ENCODE peak calls at places on chromosomes 6 and 20, in ten cellular contexts. B is adrenal gland, E is uterus, G is Peyer's patch, L is K562, O is tibial nerve, I is ovary, U is IMR-90, K is body of pancreas, H is HCT116. P is an unnamed sample.

GRCh38 chr6:134187154-134187553 is 130.8 kb downstream of the SGK1 start:
- DNase-seq in B (no peak), E (no peak), G (no peak), L (no peak), O (no peak), I (no peak), U (no peak), K (no peak), H (no peak), P (no peak)

GRCh38 chr6:139436521-139437348 is 62.3 kb upstream of the CITED2 start:
- DNase-seq in B (no peak), E (no peak), G (no peak), L (no peak), O (no peak), I (no peak), U (no peak), K (peak; percentile 17), H (no peak), P (no peak)

GRCh38 chr20:44598413-44599290 is 16.3 kb downstream of the PKIG start:
- DNase-seq in B (peak; percentile 47), E (peak; percentile 50), G (no peak), L (no peak), O (no peak), I (peak; percentile 34), U (no peak), K (no peak), H (no peak), P (no peak)

GRCh38 chr6:12075067-12075563 is 63.0 kb downstream of the HIVEP1 start:
- DNase-seq in B (no peak), E (no peak), G (no peak), L (peak; percentile 40), O (no peak), I (no peak), U (no peak), K (peak; percentile 19), H (no peak), P (no peak)

GRCh38 chr6:136887899-136888298 is 34.2 kb upstream of the SLC35D3 start:
- DNase-seq in B (no peak), E (no peak), G (no peak), L (no peak), O (no peak), I (no peak), U (no peak), K (no peak), H (no peak), P (no peak)

GRCh38 chr20:32019156-32019510 is 8.9 kb downstream of the CCM2L start:
- DNase-seq in B (no peak), E (no peak), G (no peak), L (peak; percentile 39), O (no peak), I (no peak), U (no peak), K (peak; percentile 38), H (no peak), P (no peak)

GRCh38 chr6:93417421-93417996 is 1.9 kb downstream of the EPHA7 start:
- DNase-seq in B (no peak), E (no peak), G (no peak), L (no peak), O (no peak), I (peak; percentile 32), U (no peak), K (no peak), H (no peak), P (no peak)

GRCh38 chr20:23151008-23151703 is 65.0 kb upstream of the CD93 start:
- DNase-seq in B (no peak), E (no peak), G (no peak), L (no peak), O (no peak), I (no peak), U (no peak), K (no peak), H (no peak), P (peak; percentile 18)

GRCh38 chr6:164832410-164832809 is 477.0 kb downstream of the C6orf118 start:
- DNase-seq in B (no peak), E (no peak), G (no peak), L (no peak), O (no peak), I (no peak), U (no peak), K (no peak), H (no peak), P (no peak)
- TF ChIP-seq POLR2A in B (no peak), E (no peak), G (no peak), L (no peak), O (no peak), I (no peak), U (no peak), K (no peak), H (no peak), P (no peak)

GRCh38 chr6:6886160-6886885 is 221.4 kb upstream of the RREB1 start:
- DNase-seq in B (peak; percentile 39), E (no peak), G (no peak), L (peak; percentile 70), O (no peak), I (no peak), U (no peak), K (no peak), H (no peak), P (no peak)
- TF ChIP-seq CTCF in B (no peak), E (no peak), G (no peak), L (no peak), O (no peak), I (no peak), U (no peak), K (no peak), H (no peak), P (no peak)

DNA sequence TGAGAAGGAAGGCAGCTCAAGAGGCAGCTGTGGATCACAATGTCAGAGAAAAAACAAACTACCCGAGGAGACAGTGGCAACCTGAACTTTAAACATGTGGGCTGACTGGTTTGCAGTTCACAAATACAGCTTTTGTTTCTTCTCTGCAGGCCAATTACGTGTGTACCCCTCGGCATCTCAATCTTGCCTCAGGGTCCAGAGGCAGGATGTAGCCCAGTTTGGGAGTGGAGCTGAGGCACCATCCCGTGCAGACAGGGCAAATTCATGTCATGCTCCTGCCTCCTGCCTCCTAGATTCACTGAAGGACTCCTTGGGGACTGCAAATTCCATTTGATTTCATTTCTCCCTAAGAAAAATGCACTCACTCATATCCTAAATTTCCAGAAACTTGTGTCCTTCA is 94.2 kb upstream of the KCNK16 start:
- DNase-seq in B (no peak), E (no peak), G (no peak), L (no peak), O (no peak), I (no peak), U (peak; percentile 40), K (no peak), H (no peak), P (no peak)
- H3K27ac ChIP-seq in B (no peak overlapping the region), E (no peak overlapping the region), G (no peak overlapping the region), L (no peak overlapping the region), O (no peak overlapping the region), I (no peak overlapping the region), U (no peak overlapping the region), K (no peak overlapping the region), H (no peak overlapping the region), P (no peak overlapping the region)

DNA sequence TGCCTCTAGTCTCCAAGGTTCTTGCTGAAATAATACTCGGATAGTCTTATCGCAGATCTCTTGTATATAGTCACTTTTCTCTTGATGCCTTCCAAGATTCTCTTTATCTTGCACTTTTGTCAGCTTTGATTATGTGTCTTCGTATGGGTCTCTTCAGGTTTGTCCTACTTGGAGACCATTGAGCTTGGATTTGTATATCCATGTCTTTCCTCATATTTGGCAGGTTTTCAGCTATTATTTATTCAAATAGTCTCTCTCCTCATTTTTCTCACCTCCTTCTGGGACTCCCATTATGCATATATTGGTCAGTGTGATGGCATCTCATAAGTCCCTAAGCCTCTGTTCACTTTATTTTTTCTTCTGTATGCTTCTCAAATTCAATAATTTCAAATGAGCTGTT is 23.0 kb downstream of the ECI2 start:
- DNase-seq in B (no peak), E (no peak), G (no peak), L (no peak), O (no peak), I (no peak), U (no peak), K (no peak), H (no peak), P (no peak)
- TF ChIP-seq POLR2A in B (no peak), E (no peak), G (no peak), L (no peak), O (no peak), I (no peak), U (no peak), K (no peak), H (no peak), P (no peak)

DNA sequence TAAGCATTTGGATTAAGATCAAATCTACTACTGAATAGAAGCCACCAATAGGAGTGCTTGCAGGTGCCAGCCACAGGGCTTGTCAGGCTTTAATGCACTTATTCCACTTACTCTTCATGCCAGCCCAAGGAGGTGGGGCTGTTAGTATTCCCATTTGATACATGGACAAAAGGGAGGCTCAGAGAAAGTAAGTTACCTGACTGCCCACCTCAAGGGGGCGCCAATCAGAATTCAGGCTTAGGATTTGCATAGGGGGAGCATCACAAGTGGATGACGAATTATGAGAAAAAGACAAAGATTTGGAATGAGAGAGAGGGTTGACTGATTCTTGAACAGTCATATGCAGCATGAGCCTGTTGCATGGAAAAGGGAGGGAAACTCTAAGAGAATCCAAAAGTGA is 188.4 kb upstream of the TSHZ2 start:
- DNase-seq in B (no peak), E (no peak), G (no peak), L (peak; percentile 12), O (no peak), I (no peak), U (no peak), K (no peak), H (no peak), P (no peak)
- TF ChIP-seq CTCF in B (peak; percentile 19), E (no peak), G (no peak), L (peak; percentile 23), O (no peak), I (no peak), U (no peak), K (peak; percentile 6), H (no peak), P (no peak)

GRCh38 chr6:44110005-44110681 is 17.1 kb downstream of the MRPL14 start:
- DNase-seq in B (no peak), E (no peak), G (no peak), L (no peak), O (no peak), I (no peak), U (no peak), K (no peak), H (no peak), P (no peak)
- H3K27ac ChIP-seq in B (no peak overlapping the region), E (no peak overlapping the region), G (peak overlapping the region; percentile 14), L (no peak overlapping the region), O (no peak overlapping the region), I (peak overlapping the region; percentile 59), U (no peak overlapping the region), K (no peak overlapping the region), H (no peak overlapping the region), P (no peak overlapping the region)